ENCODE peak calls at places on chromosomes 11 and 22, in ten cellular contexts. One of them, this sample, is unnamed.

GRCh38 chr22:45310331-45311032 is 748 bp downstream of the FAM118A start:
- DNase-seq in activated T-helper 2 cell treated with anti-CD3 and anti-CD28 coated beads, Interferon-gamma antibody, Interleukin-2, Interleukin-4, amounts not matched to agents 10 μg/mL and 5 μg/mL and 100 μg/mL, durations not matched to agents 14 hours and 24 hours and 36 hours: no peak
- DNase-seq in stimulated activated CD4-positive, alpha-beta T cell treated with anti-CD3 and anti-CD28 coated beads, Interleukin-12 subunit alpha, Interleukin-12 subunit beta, amount 100 ng/mL, for 4 hours: no peak
- DNase-seq in fibroblast of gingiva: no peak
- DNase-seq in frontal cortex: no peak
- DNase-seq in right lobe of liver: peak
- DNase-seq in CD4-positive, CD25-positive, alpha-beta regulatory T cell: peak
- DNase-seq in T-cell: no peak
- DNase-seq in GM03348: no peak
- DNase-seq in mammary epithelial cell: no peak
- DNase-seq in this sample: no peak

GRCh38 chr22:45007247-45007945 is 2.4 kb downstream of the PHF21B start:
- DNase-seq in fibroblast of gingiva: no peak
- DNase-seq in frontal cortex: peak
- DNase-seq in activated T-helper 2 cell treated with anti-CD3 and anti-CD28 coated beads, Interferon-gamma antibody, Interleukin-2, Interleukin-4, amounts not matched to agents 10 μg/mL and 5 μg/mL and 100 μg/mL, durations not matched to agents 14 hours and 24 hours and 36 hours: no peak
- DNase-seq in right lobe of liver: no peak
- DNase-seq in mammary epithelial cell: peak
- DNase-seq in stimulated activated CD4-positive, alpha-beta T cell treated with anti-CD3 and anti-CD28 coated beads, Interleukin-12 subunit alpha, Interleukin-12 subunit beta, amount 100 ng/mL, for 4 hours: no peak
- DNase-seq in T-cell: no peak
- DNase-seq in CD4-positive, CD25-positive, alpha-beta regulatory T cell: no peak
- DNase-seq in GM03348: peak
- DNase-seq in this sample: no peak

GRCh38 chr11:107665016-107665415 is 46.8 kb downstream of the SLN start:
- DNase-seq in fibroblast of gingiva: no peak
- DNase-seq in activated T-helper 2 cell treated with anti-CD3 and anti-CD28 coated beads, Interferon-gamma antibody, Interleukin-2, Interleukin-4, amounts not matched to agents 10 μg/mL and 5 μg/mL and 100 μg/mL, durations not matched to agents 14 hours and 24 hours and 36 hours: no peak
- DNase-seq in mammary epithelial cell: peak
- DNase-seq in GM03348: no peak
- DNase-seq in right lobe of liver: no peak
- DNase-seq in T-cell: no peak
- DNase-seq in frontal cortex: no peak
- DNase-seq in CD4-positive, CD25-positive, alpha-beta regulatory T cell: no peak
- DNase-seq in stimulated activated CD4-positive, alpha-beta T cell treated with anti-CD3 and anti-CD28 coated beads, Interleukin-12 subunit alpha, Interleukin-12 subunit beta, amount 100 ng/mL, for 4 hours: no peak
- DNase-seq in this sample: peak

GRCh38 chr22:17232406-17232805 is 13.2 kb upstream of the ADA2 start:
- DNase-seq in activated T-helper 2 cell treated with anti-CD3 and anti-CD28 coated beads, Interferon-gamma antibody, Interleukin-2, Interleukin-4, amounts not matched to agents 10 μg/mL and 5 μg/mL and 100 μg/mL, durations not matched to agents 14 hours and 24 hours and 36 hours: no peak
- DNase-seq in right lobe of liver: no peak
- DNase-seq in mammary epithelial cell: no peak
- DNase-seq in T-cell: no peak
- DNase-seq in stimulated activated CD4-positive, alpha-beta T cell treated with anti-CD3 and anti-CD28 coated beads, Interleukin-12 subunit alpha, Interleukin-12 subunit beta, amount 100 ng/mL, for 4 hours: no peak
- DNase-seq in frontal cortex: no peak
- DNase-seq in fibroblast of gingiva: no peak
- DNase-seq in CD4-positive, CD25-positive, alpha-beta regulatory T cell: no peak
- DNase-seq in GM03348: no peak
- DNase-seq in this sample: no peak

GRCh38 chr22:50702261-50702671 is 29.6 kb downstream of the SHANK3 start:
- DNase-seq in fibroblast of gingiva: no peak
- DNase-seq in GM03348: no peak
- DNase-seq in CD4-positive, CD25-positive, alpha-beta regulatory T cell: peak
- DNase-seq in frontal cortex: no peak
- DNase-seq in T-cell: no peak
- DNase-seq in stimulated activated CD4-positive, alpha-beta T cell treated with anti-CD3 and anti-CD28 coated beads, Interleukin-12 subunit alpha, Interleukin-12 subunit beta, amount 100 ng/mL, for 4 hours: no peak
- DNase-seq in right lobe of liver: peak
- DNase-seq in mammary epithelial cell: no peak
- DNase-seq in activated T-helper 2 cell treated with anti-CD3 and anti-CD28 coated beads, Interferon-gamma antibody, Interleukin-2, Interleukin-4, amounts not matched to agents 10 μg/mL and 5 μg/mL and 100 μg/mL, durations not matched to agents 14 hours and 24 hours and 36 hours: no peak
- DNase-seq in this sample: no peak

GRCh38 chr11:70805243-70805642 is 406.9 kb downstream of the CTTN start:
- DNase-seq in frontal cortex: no peak
- DNase-seq in T-cell: no peak
- DNase-seq in CD4-positive, CD25-positive, alpha-beta regulatory T cell: no peak
- DNase-seq in fibroblast of gingiva: no peak
- DNase-seq in right lobe of liver: no peak
- DNase-seq in mammary epithelial cell: no peak
- DNase-seq in activated T-helper 2 cell treated with anti-CD3 and anti-CD28 coated beads, Interferon-gamma antibody, Interleukin-2, Interleukin-4, amounts not matched to agents 10 μg/mL and 5 μg/mL and 100 μg/mL, durations not matched to agents 14 hours and 24 hours and 36 hours: no peak
- DNase-seq in stimulated activated CD4-positive, alpha-beta T cell treated with anti-CD3 and anti-CD28 coated beads, Interleukin-12 subunit alpha, Interleukin-12 subunit beta, amount 100 ng/mL, for 4 hours: no peak
- DNase-seq in GM03348: no peak
- DNase-seq in this sample: no peak

GRCh38 chr11:46305295-46305694 is 27.8 kb downstream of the CREB3L1 start:
- DNase-seq in mammary epithelial cell: no peak
- DNase-seq in GM03348: no peak
- DNase-seq in fibroblast of gingiva: peak
- DNase-seq in stimulated activated CD4-positive, alpha-beta T cell treated with anti-CD3 and anti-CD28 coated beads, Interleukin-12 subunit alpha, Interleukin-12 subunit beta, amount 100 ng/mL, for 4 hours: no peak
- DNase-seq in CD4-positive, CD25-positive, alpha-beta regulatory T cell: peak
- DNase-seq in activated T-helper 2 cell treated with anti-CD3 and anti-CD28 coated beads, Interferon-gamma antibody, Interleukin-2, Interleukin-4, amounts not matched to agents 10 μg/mL and 5 μg/mL and 100 μg/mL, durations not matched to agents 14 hours and 24 hours and 36 hours: no peak
- DNase-seq in T-cell: no peak
- DNase-seq in frontal cortex: no peak
- DNase-seq in right lobe of liver: no peak
- DNase-seq in this sample: no peak

GRCh38 chr11:128456566-128457268 is 130.6 kb downstream of the ETS1 start:
- DNase-seq in activated T-helper 2 cell treated with anti-CD3 and anti-CD28 coated beads, Interferon-gamma antibody, Interleukin-2, Interleukin-4, amounts not matched to agents 10 μg/mL and 5 μg/mL and 100 μg/mL, durations not matched to agents 14 hours and 24 hours and 36 hours: no peak
- DNase-seq in stimulated activated CD4-positive, alpha-beta T cell treated with anti-CD3 and anti-CD28 coated beads, Interleukin-12 subunit alpha, Interleukin-12 subunit beta, amount 100 ng/mL, for 4 hours: no peak
- DNase-seq in mammary epithelial cell: no peak
- DNase-seq in frontal cortex: no peak
- DNase-seq in GM03348: no peak
- DNase-seq in fibroblast of gingiva: no peak
- DNase-seq in CD4-positive, CD25-positive, alpha-beta regulatory T cell: peak
- DNase-seq in T-cell: no peak
- DNase-seq in right lobe of liver: no peak
- DNase-seq in this sample: no peak

GRCh38 chr11:122202161-122202950 is 86.3 kb upstream of the BLID start:
- DNase-seq in stimulated activated CD4-positive, alpha-beta T cell treated with anti-CD3 and anti-CD28 coated beads, Interleukin-12 subunit alpha, Interleukin-12 subunit beta, amount 100 ng/mL, for 4 hours: no peak
- DNase-seq in right lobe of liver: peak
- DNase-seq in activated T-helper 2 cell treated with anti-CD3 and anti-CD28 coated beads, Interferon-gamma antibody, Interleukin-2, Interleukin-4, amounts not matched to agents 10 μg/mL and 5 μg/mL and 100 μg/mL, durations not matched to agents 14 hours and 24 hours and 36 hours: no peak
- DNase-seq in GM03348: peak
- DNase-seq in T-cell: no peak
- DNase-seq in mammary epithelial cell: peak
- DNase-seq in frontal cortex: no peak
- DNase-seq in fibroblast of gingiva: peak
- DNase-seq in CD4-positive, CD25-positive, alpha-beta regulatory T cell: no peak
- DNase-seq in this sample: no peak

GRCh38 chr22:20725987-20726558 is 47.8 kb upstream of the SERPIND1 start:
- DNase-seq in stimulated activated CD4-positive, alpha-beta T cell treated with anti-CD3 and anti-CD28 coated beads, Interleukin-12 subunit alpha, Interleukin-12 subunit beta, amount 100 ng/mL, for 4 hours: no peak
- DNase-seq in right lobe of liver: no peak
- DNase-seq in T-cell: no peak
- DNase-seq in GM03348: peak
- DNase-seq in activated T-helper 2 cell treated with anti-CD3 and anti-CD28 coated beads, Interferon-gamma antibody, Interleukin-2, Interleukin-4, amounts not matched to agents 10 μg/mL and 5 μg/mL and 100 μg/mL, durations not matched to agents 14 hours and 24 hours and 36 hours: no peak
- DNase-seq in frontal cortex: no peak
- DNase-seq in mammary epithelial cell: no peak
- DNase-seq in CD4-positive, CD25-positive, alpha-beta regulatory T cell: no peak
- DNase-seq in fibroblast of gingiva: no peak
- DNase-seq in this sample: no peak

GRCh38 chr11:96964661-96965060 is 574.8 kb downstream of the JRKL start:
- DNase-seq in frontal cortex: no peak
- DNase-seq in activated T-helper 2 cell treated with anti-CD3 and anti-CD28 coated beads, Interferon-gamma antibody, Interleukin-2, Interleukin-4, amounts not matched to agents 10 μg/mL and 5 μg/mL and 100 μg/mL, durations not matched to agents 14 hours and 24 hours and 36 hours: no peak
- DNase-seq in T-cell: no peak
- DNase-seq in right lobe of liver: no peak
- DNase-seq in stimulated activated CD4-positive, alpha-beta T cell treated with anti-CD3 and anti-CD28 coated beads, Interleukin-12 subunit alpha, Interleukin-12 subunit beta, amount 100 ng/mL, for 4 hours: no peak
- DNase-seq in mammary epithelial cell: no peak
- DNase-seq in CD4-positive, CD25-positive, alpha-beta regulatory T cell: no peak
- DNase-seq in GM03348: no peak
- DNase-seq in fibroblast of gingiva: no peak
- DNase-seq in this sample: no peak

GRCh38 chr11:16632295-16633200 is 105.9 kb upstream of the C11orf58 start:
- DNase-seq in activated T-helper 2 cell treated with anti-CD3 and anti-CD28 coated beads, Interferon-gamma antibody, Interleukin-2, Interleukin-4, amounts not matched to agents 10 μg/mL and 5 μg/mL and 100 μg/mL, durations not matched to agents 14 hours and 24 hours and 36 hours: no peak
- DNase-seq in frontal cortex: no peak
- DNase-seq in fibroblast of gingiva: no peak
- DNase-seq in stimulated activated CD4-positive, alpha-beta T cell treated with anti-CD3 and anti-CD28 coated beads, Interleukin-12 subunit alpha, Interleukin-12 subunit beta, amount 100 ng/mL, for 4 hours: no peak
- DNase-seq in GM03348: no peak
- DNase-seq in T-cell: no peak
- DNase-seq in mammary epithelial cell: peak
- DNase-seq in right lobe of liver: no peak
- DNase-seq in CD4-positive, CD25-positive, alpha-beta regulatory T cell: no peak
- DNase-seq in this sample: peak

GRCh38 chr11:130396965-130397364 is 31.4 kb downstream of the ADAMTS8 start:
- DNase-seq in CD4-positive, CD25-positive, alpha-beta regulatory T cell: no peak
- DNase-seq in GM03348: no peak
- DNase-seq in activated T-helper 2 cell treated with anti-CD3 and anti-CD28 coated beads, Interferon-gamma antibody, Interleukin-2, Interleukin-4, amounts not matched to agents 10 μg/mL and 5 μg/mL and 100 μg/mL, durations not matched to agents 14 hours and 24 hours and 36 hours: no peak
- DNase-seq in frontal cortex: no peak
- DNase-seq in fibroblast of gingiva: no peak
- DNase-seq in stimulated activated CD4-positive, alpha-beta T cell treated with anti-CD3 and anti-CD28 coated beads, Interleukin-12 subunit alpha, Interleukin-12 subunit beta, amount 100 ng/mL, for 4 hours: no peak
- DNase-seq in mammary epithelial cell: no peak
- DNase-seq in T-cell: no peak
- DNase-seq in right lobe of liver: peak
- DNase-seq in this sample: no peak

GRCh38 chr11:107999759-108000455 is 8.8 kb upstream of the CUL5 start:
- DNase-seq in right lobe of liver: no peak
- DNase-seq in T-cell: peak
- DNase-seq in stimulated activated CD4-positive, alpha-beta T cell treated with anti-CD3 and anti-CD28 coated beads, Interleukin-12 subunit alpha, Interleukin-12 subunit beta, amount 100 ng/mL, for 4 hours: peak
- DNase-seq in GM03348: peak
- DNase-seq in fibroblast of gingiva: no peak
- DNase-seq in CD4-positive, CD25-positive, alpha-beta regulatory T cell: peak
- DNase-seq in frontal cortex: no peak
- DNase-seq in mammary epithelial cell: peak
- DNase-seq in activated T-helper 2 cell treated with anti-CD3 and anti-CD28 coated beads, Interferon-gamma antibody, Interleukin-2, Interleukin-4, amounts not matched to agents 10 μg/mL and 5 μg/mL and 100 μg/mL, durations not matched to agents 14 hours and 24 hours and 36 hours: no peak
- DNase-seq in this sample: no peak

GRCh38 chr11:73236205-73236765 is 18.2 kb downstream of the P2RY2 start:
- DNase-seq in CD4-positive, CD25-positive, alpha-beta regulatory T cell: no peak
- DNase-seq in right lobe of liver: no peak
- DNase-seq in mammary epithelial cell: no peak
- DNase-seq in stimulated activated CD4-positive, alpha-beta T cell treated with anti-CD3 and anti-CD28 coated beads, Interleukin-12 subunit alpha, Interleukin-12 subunit beta, amount 100 ng/mL, for 4 hours: no peak
- DNase-seq in frontal cortex: no peak
- DNase-seq in T-cell: no peak
- DNase-seq in GM03348: no peak
- DNase-seq in activated T-helper 2 cell treated with anti-CD3 and anti-CD28 coated beads, Interferon-gamma antibody, Interleukin-2, Interleukin-4, amounts not matched to agents 10 μg/mL and 5 μg/mL and 100 μg/mL, durations not matched to agents 14 hours and 24 hours and 36 hours: no peak
- DNase-seq in fibroblast of gingiva: no peak
- DNase-seq in this sample: no peak

GRCh38 chr11:29019960-29020683 is 911.9 kb downstream of the METTL15 start:
- DNase-seq in CD4-positive, CD25-positive, alpha-beta regulatory T cell: no peak
- DNase-seq in activated T-helper 2 cell treated with anti-CD3 and anti-CD28 coated beads, Interferon-gamma antibody, Interleukin-2, Interleukin-4, amounts not matched to agents 10 μg/mL and 5 μg/mL and 100 μg/mL, durations not matched to agents 14 hours and 24 hours and 36 hours: no peak
- DNase-seq in fibroblast of gingiva: peak
- DNase-seq in right lobe of liver: no peak
- DNase-seq in GM03348: no peak
- DNase-seq in stimulated activated CD4-positive, alpha-beta T cell treated with anti-CD3 and anti-CD28 coated beads, Interleukin-12 subunit alpha, Interleukin-12 subunit beta, amount 100 ng/mL, for 4 hours: no peak
- DNase-seq in frontal cortex: no peak
- DNase-seq in mammary epithelial cell: peak
- DNase-seq in T-cell: no peak
- DNase-seq in this sample: no peak

GRCh38 chr11:107840120-107840479 is 18.5 kb downstream of the SLC35F2 start:
- DNase-seq in stimulated activated CD4-positive, alpha-beta T cell treated with anti-CD3 and anti-CD28 coated beads, Interleukin-12 subunit alpha, Interleukin-12 subunit beta, amount 100 ng/mL, for 4 hours: no peak
- DNase-seq in mammary epithelial cell: no peak
- DNase-seq in fibroblast of gingiva: no peak
- DNase-seq in frontal cortex: no peak
- DNase-seq in right lobe of liver: no peak
- DNase-seq in CD4-positive, CD25-positive, alpha-beta regulatory T cell: no peak
- DNase-seq in T-cell: no peak
- DNase-seq in activated T-helper 2 cell treated with anti-CD3 and anti-CD28 coated beads, Interferon-gamma antibody, Interleukin-2, Interleukin-4, amounts not matched to agents 10 μg/mL and 5 μg/mL and 100 μg/mL, durations not matched to agents 14 hours and 24 hours and 36 hours: no peak
- DNase-seq in GM03348: peak
- DNase-seq in this sample: no peak

GRCh38 chr11:130631119-130631518 is 182.7 kb downstream of the ADAMTS15 start:
- DNase-seq in right lobe of liver: no peak
- DNase-seq in stimulated activated CD4-positive, alpha-beta T cell treated with anti-CD3 and anti-CD28 coated beads, Interleukin-12 subunit alpha, Interleukin-12 subunit beta, amount 100 ng/mL, for 4 hours: no peak
- DNase-seq in T-cell: no peak
- DNase-seq in mammary epithelial cell: peak
- DNase-seq in GM03348: peak
- DNase-seq in fibroblast of gingiva: peak
- DNase-seq in frontal cortex: no peak
- DNase-seq in activated T-helper 2 cell treated with anti-CD3 and anti-CD28 coated beads, Interferon-gamma antibody, Interleukin-2, Interleukin-4, amounts not matched to agents 10 μg/mL and 5 μg/mL and 100 μg/mL, durations not matched to agents 14 hours and 24 hours and 36 hours: no peak
- DNase-seq in CD4-positive, CD25-positive, alpha-beta regulatory T cell: peak
- DNase-seq in this sample: no peak

This sample was measured in NCI-H1048.